ENCODE peak calls at places on chromosomes 13 and 19, in seven cellular contexts. One of them, this sample, is unnamed.

GRCh38 chr13:82275644-82276043 is 1606.6 kb downstream of the SLITRK1 start:
- DNase-seq in choroid plexus epithelial cell: no peak
- DNase-seq in IMR-90: no peak
- DNase-seq in uterus: no peak
- DNase-seq in fibroblast of mammary gland: no peak
- DNase-seq in left ventricle myocardium inferior: no peak
- DNase-seq in stomach: no peak
- DNase-seq in this sample: no peak

GRCh38 chr19:1935484-1936208 is 5.3 kb upstream of the CSNK1G2 start:
- DNase-seq in choroid plexus epithelial cell: peak; percentile 57
- DNase-seq in IMR-90: peak; percentile 28
- DNase-seq in uterus: no peak
- DNase-seq in fibroblast of mammary gland: peak; percentile 52
- DNase-seq in left ventricle myocardium inferior: no peak
- DNase-seq in stomach: no peak
- DNase-seq in this sample: no peak

GRCh38 chr19:13172335-13173128 is 22.3 kb downstream of the IER2 start:
- DNase-seq in choroid plexus epithelial cell: peak; percentile 77
- DNase-seq in IMR-90: peak; percentile 83
- DNase-seq in uterus: peak; percentile 80
- DNase-seq in fibroblast of mammary gland: peak; percentile 81
- DNase-seq in left ventricle myocardium inferior: peak; percentile 77
- DNase-seq in stomach: peak; percentile 88
- DNase-seq in this sample: no peak

GRCh38 chr13:84096221-84096620 is 213.9 kb upstream of the SLITRK1 start:
- DNase-seq in choroid plexus epithelial cell: peak; percentile 42
- DNase-seq in IMR-90: peak; percentile 1
- DNase-seq in uterus: no peak
- DNase-seq in fibroblast of mammary gland: peak; percentile 20
- DNase-seq in left ventricle myocardium inferior: no peak
- DNase-seq in stomach: no peak
- DNase-seq in this sample: no peak

GRCh38 chr19:48858984-48859710 is 9.3 kb downstream of the PLEKHA4 start:
- DNase-seq in choroid plexus epithelial cell: no peak
- DNase-seq in IMR-90: no peak
- DNase-seq in uterus: no peak
- DNase-seq in fibroblast of mammary gland: no peak
- DNase-seq in left ventricle myocardium inferior: peak; percentile 40
- DNase-seq in stomach: no peak
- DNase-seq in this sample: no peak

GRCh38 chr19:44984005-44984404 is 17.3 kb upstream of the RELB start:
- DNase-seq in choroid plexus epithelial cell: no peak
- DNase-seq in IMR-90: no peak
- DNase-seq in uterus: no peak
- DNase-seq in fibroblast of mammary gland: no peak
- DNase-seq in left ventricle myocardium inferior: no peak
- DNase-seq in stomach: no peak
- DNase-seq in this sample: no peak

GRCh38 chr19:48741222-48741999 is 1.0 kb upstream of the RASIP1 start:
- DNase-seq in choroid plexus epithelial cell: no peak
- DNase-seq in IMR-90: no peak
- DNase-seq in uterus: peak; percentile 60
- DNase-seq in fibroblast of mammary gland: no peak
- DNase-seq in left ventricle myocardium inferior: peak; percentile 59
- DNase-seq in stomach: peak; percentile 66
- DNase-seq in this sample: no peak

GRCh38 chr19:48540110-48540509 is 11.9 kb upstream of the SULT2B1 start:
- DNase-seq in choroid plexus epithelial cell: no peak
- DNase-seq in IMR-90: no peak
- DNase-seq in uterus: no peak
- DNase-seq in fibroblast of mammary gland: no peak
- DNase-seq in left ventricle myocardium inferior: no peak
- DNase-seq in stomach: no peak
- DNase-seq in this sample: no peak

GRCh38 chr19:49895566-49896297 is 955 bp downstream of the IL4I1 start:
- DNase-seq in choroid plexus epithelial cell: no peak
- DNase-seq in IMR-90: no peak
- DNase-seq in uterus: no peak
- DNase-seq in fibroblast of mammary gland: no peak
- DNase-seq in left ventricle myocardium inferior: no peak
- DNase-seq in stomach: no peak
- DNase-seq in this sample: no peak

GRCh38 chr13:100234006-100234405 is 145.1 kb downstream of the PCCA start:
- DNase-seq in choroid plexus epithelial cell: no peak
- DNase-seq in IMR-90: no peak
- DNase-seq in uterus: no peak
- DNase-seq in fibroblast of mammary gland: no peak
- DNase-seq in left ventricle myocardium inferior: no peak
- DNase-seq in stomach: no peak
- DNase-seq in this sample: no peak

GRCh38 chr13:85313761-85314503 is 485.3 kb downstream of the SLITRK6 start:
- DNase-seq in choroid plexus epithelial cell: peak; percentile 18
- DNase-seq in IMR-90: peak; percentile 46
- DNase-seq in uterus: no peak
- DNase-seq in fibroblast of mammary gland: peak; percentile 11
- DNase-seq in left ventricle myocardium inferior: no peak
- DNase-seq in stomach: no peak
- DNase-seq in this sample: peak; percentile 7

GRCh38 chr13:95833713-95834112 is 156.8 kb downstream of the DNAJC3 start:
- DNase-seq in choroid plexus epithelial cell: peak; percentile 46
- DNase-seq in IMR-90: peak; percentile 11
- DNase-seq in uterus: no peak
- DNase-seq in fibroblast of mammary gland: peak; percentile 46
- DNase-seq in left ventricle myocardium inferior: no peak
- DNase-seq in stomach: no peak
- DNase-seq in this sample: no peak

GRCh38 chr19:29622191-29623070 is 16.3 kb downstream of the POP4 start:
- DNase-seq in choroid plexus epithelial cell: peak; percentile 49
- DNase-seq in IMR-90: no peak
- DNase-seq in uterus: no peak
- DNase-seq in fibroblast of mammary gland: no peak
- DNase-seq in left ventricle myocardium inferior: no peak
- DNase-seq in stomach: no peak
- DNase-seq in this sample: no peak

GRCh38 chr13:76758257-76758656 is 127.9 kb downstream of the KCTD12 start:
- DNase-seq in choroid plexus epithelial cell: peak; percentile 40
- DNase-seq in IMR-90: no peak
- DNase-seq in uterus: no peak
- DNase-seq in fibroblast of mammary gland: no peak
- DNase-seq in left ventricle myocardium inferior: no peak
- DNase-seq in stomach: no peak
- DNase-seq in this sample: no peak

GRCh38 chr13:27565818-27566217 is 54.5 kb downstream of the LNX2 start:
- DNase-seq in choroid plexus epithelial cell: no peak
- DNase-seq in IMR-90: no peak
- DNase-seq in uterus: no peak
- DNase-seq in fibroblast of mammary gland: no peak
- DNase-seq in left ventricle myocardium inferior: no peak
- DNase-seq in stomach: no peak
- DNase-seq in this sample: no peak

GRCh38 chr19:14028901-14029300 is 953 bp downstream of the RLN3 start:
- DNase-seq in choroid plexus epithelial cell: no peak
- DNase-seq in IMR-90: no peak
- DNase-seq in uterus: no peak
- DNase-seq in fibroblast of mammary gland: no peak
- DNase-seq in left ventricle myocardium inferior: no peak
- DNase-seq in stomach: no peak
- DNase-seq in this sample: no peak

GRCh38 chr19:55069137-55069858 is 6.3 kb upstream of the RDH13 start:
- DNase-seq in choroid plexus epithelial cell: no peak
- DNase-seq in IMR-90: no peak
- DNase-seq in uterus: no peak
- DNase-seq in fibroblast of mammary gland: peak; percentile 21
- DNase-seq in left ventricle myocardium inferior: no peak
- DNase-seq in stomach: peak; percentile 81
- DNase-seq in this sample: no peak
- TF ChIP-seq CTCF in choroid plexus epithelial cell: no peak
- TF ChIP-seq CTCF in IMR-90: no peak
- TF ChIP-seq CTCF in uterus: no peak
- TF ChIP-seq CTCF in fibroblast of mammary gland: no peak
- TF ChIP-seq CTCF in left ventricle myocardium inferior: no peak
- TF ChIP-seq CTCF in stomach: no peak
- TF ChIP-seq CTCF in this sample: no peak

GRCh38 chr19:41537789-41538188 is 38.2 kb upstream of the CEACAM21 start:
- DNase-seq in choroid plexus epithelial cell: peak; percentile 61
- DNase-seq in IMR-90: peak; percentile 22
- DNase-seq in uterus: no peak
- DNase-seq in fibroblast of mammary gland: peak; percentile 41
- DNase-seq in left ventricle myocardium inferior: no peak
- DNase-seq in stomach: no peak
- DNase-seq in this sample: no peak
- TF ChIP-seq CTCF in choroid plexus epithelial cell: peak; percentile 68
- TF ChIP-seq CTCF in IMR-90: peak; percentile 62
- TF ChIP-seq CTCF in uterus: peak; percentile 26
- TF ChIP-seq CTCF in fibroblast of mammary gland: peak; percentile 62
- TF ChIP-seq CTCF in left ventricle myocardium inferior: peak; percentile 62
- TF ChIP-seq CTCF in stomach: no peak
- TF ChIP-seq CTCF in this sample: peak; percentile 46

GRCh38 chr19:5560156-5560555 is 7.6 kb downstream of the TINCR start:
- DNase-seq in choroid plexus epithelial cell: no peak
- DNase-seq in IMR-90: no peak
- DNase-seq in uterus: no peak
- DNase-seq in fibroblast of mammary gland: no peak
- DNase-seq in left ventricle myocardium inferior: no peak
- DNase-seq in stomach: no peak
- DNase-seq in this sample: no peak

GRCh38 chr19:5559804-5560133 is 8.0 kb downstream of the TINCR start:
- DNase-seq in choroid plexus epithelial cell: no peak
- DNase-seq in IMR-90: no peak
- DNase-seq in uterus: no peak
- DNase-seq in fibroblast of mammary gland: no peak
- DNase-seq in left ventricle myocardium inferior: no peak
- DNase-seq in stomach: no peak
- DNase-seq in this sample: no peak

GRCh38 chr19:5563008-5563431 is 4.7 kb downstream of the TINCR start:
- DNase-seq in choroid plexus epithelial cell: no peak
- DNase-seq in IMR-90: no peak
- DNase-seq in uterus: no peak
- DNase-seq in fibroblast of mammary gland: no peak
- DNase-seq in left ventricle myocardium inferior: no peak
- DNase-seq in stomach: no peak
- DNase-seq in this sample: no peak

GRCh38 chr19:5562280-5562679 is 5.5 kb downstream of the TINCR start:
- DNase-seq in choroid plexus epithelial cell: no peak
- DNase-seq in IMR-90: no peak
- DNase-seq in uterus: no peak
- DNase-seq in fibroblast of mammary gland: no peak
- DNase-seq in left ventricle myocardium inferior: no peak
- DNase-seq in stomach: no peak
- DNase-seq in this sample: no peak

GRCh38 chr19:5561559-5561958 is 6.2 kb downstream of the TINCR start:
- DNase-seq in choroid plexus epithelial cell: no peak
- DNase-seq in IMR-90: no peak
- DNase-seq in uterus: no peak
- DNase-seq in fibroblast of mammary gland: no peak
- DNase-seq in left ventricle myocardium inferior: no peak
- DNase-seq in stomach: no peak
- DNase-seq in this sample: no peak
- TF ChIP-seq CTCF in choroid plexus epithelial cell: peak; percentile 61
- TF ChIP-seq CTCF in IMR-90: peak; percentile 35
- TF ChIP-seq CTCF in uterus: no peak
- TF ChIP-seq CTCF in fibroblast of mammary gland: peak; percentile 47
- TF ChIP-seq CTCF in left ventricle myocardium inferior: no peak
- TF ChIP-seq CTCF in stomach: no peak
- TF ChIP-seq CTCF in this sample: peak; percentile 19

GRCh38 chr13:105796081-105796480 is 739.4 kb downstream of the EFNB2 start:
- DNase-seq in choroid plexus epithelial cell: no peak
- DNase-seq in IMR-90: no peak
- DNase-seq in uterus: no peak
- DNase-seq in fibroblast of mammary gland: no peak
- DNase-seq in left ventricle myocardium inferior: no peak
- DNase-seq in stomach: no peak
- DNase-seq in this sample: no peak

GRCh38 chr13:105799155-105799554 is 736.3 kb downstream of the EFNB2 start:
- DNase-seq in choroid plexus epithelial cell: no peak
- DNase-seq in IMR-90: no peak
- DNase-seq in uterus: no peak
- DNase-seq in fibroblast of mammary gland: no peak
- DNase-seq in left ventricle myocardium inferior: no peak
- DNase-seq in stomach: no peak
- DNase-seq in this sample: no peak

DNA sequence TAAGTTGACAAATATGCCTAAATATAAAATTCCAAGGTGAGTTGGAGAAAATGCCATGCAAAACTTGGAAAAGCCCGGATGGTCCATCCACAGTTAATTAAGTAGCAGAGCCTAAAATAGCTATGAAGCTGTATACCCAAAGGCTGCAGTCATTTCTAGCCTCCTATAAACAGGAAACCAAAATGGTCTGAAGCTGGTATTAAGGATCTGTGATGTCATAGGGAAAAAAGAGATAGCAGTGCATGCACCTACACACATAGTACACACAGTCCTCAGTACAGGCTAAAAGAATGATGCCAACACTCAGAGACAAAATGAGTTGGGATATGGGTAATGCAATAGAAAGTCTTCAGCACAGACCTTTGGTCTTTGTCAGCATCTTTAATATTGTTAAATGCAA is 736.9 kb downstream of the EFNB2 start:
- DNase-seq in choroid plexus epithelial cell: no peak
- DNase-seq in IMR-90: no peak
- DNase-seq in uterus: no peak
- DNase-seq in fibroblast of mammary gland: no peak
- DNase-seq in left ventricle myocardium inferior: no peak
- DNase-seq in stomach: no peak
- DNase-seq in this sample: no peak
- TF ChIP-seq CTCF in choroid plexus epithelial cell: no peak
- TF ChIP-seq CTCF in IMR-90: no peak
- TF ChIP-seq CTCF in uterus: no peak
- TF ChIP-seq CTCF in fibroblast of mammary gland: no peak
- TF ChIP-seq CTCF in left ventricle myocardium inferior: no peak
- TF ChIP-seq CTCF in stomach: no peak
- TF ChIP-seq CTCF in this sample: no peak

DNA sequence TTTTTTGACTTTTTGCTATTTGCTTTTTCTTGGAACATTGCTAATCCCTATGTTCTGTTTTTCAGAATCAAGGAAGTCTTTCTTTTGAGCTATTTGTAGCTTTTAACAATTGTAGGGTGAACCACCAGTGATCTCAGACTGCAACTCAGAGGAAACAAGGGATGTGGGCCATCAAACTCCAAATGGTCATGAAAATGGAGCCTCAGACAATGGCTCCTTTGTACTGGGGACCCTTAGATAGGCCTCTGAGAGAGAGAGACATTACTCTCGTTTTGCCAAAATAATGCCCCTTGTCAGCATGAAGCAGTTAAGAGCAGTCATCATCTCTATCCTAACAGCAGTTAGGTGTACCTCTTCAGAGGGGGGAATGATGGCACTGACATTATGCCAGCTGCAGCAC is 56.4 kb upstream of the GJB6 start:
- DNase-seq in choroid plexus epithelial cell: no peak
- DNase-seq in IMR-90: no peak
- DNase-seq in uterus: no peak
- DNase-seq in fibroblast of mammary gland: no peak
- DNase-seq in left ventricle myocardium inferior: no peak
- DNase-seq in stomach: no peak
- DNase-seq in this sample: no peak
- TF ChIP-seq CTCF in choroid plexus epithelial cell: no peak
- TF ChIP-seq CTCF in IMR-90: no peak
- TF ChIP-seq CTCF in uterus: no peak
- TF ChIP-seq CTCF in fibroblast of mammary gland: no peak
- TF ChIP-seq CTCF in left ventricle myocardium inferior: no peak
- TF ChIP-seq CTCF in stomach: no peak
- TF ChIP-seq CTCF in this sample: no peak

GRCh38 chr19:32872391-32872790 is 2.8 kb upstream of the SLC7A9 start:
- DNase-seq in choroid plexus epithelial cell: no peak
- DNase-seq in IMR-90: no peak
- DNase-seq in uterus: no peak
- DNase-seq in fibroblast of mammary gland: no peak
- DNase-seq in left ventricle myocardium inferior: no peak
- DNase-seq in stomach: no peak
- DNase-seq in this sample: no peak
- TF ChIP-seq CTCF in choroid plexus epithelial cell: no peak
- TF ChIP-seq CTCF in IMR-90: no peak
- TF ChIP-seq CTCF in uterus: no peak
- TF ChIP-seq CTCF in fibroblast of mammary gland: no peak
- TF ChIP-seq CTCF in left ventricle myocardium inferior: no peak
- TF ChIP-seq CTCF in stomach: no peak
- TF ChIP-seq CTCF in this sample: no peak